ENCODE peak calls at places on chromosomes 11 and 22, in four cellular contexts. K is A549, G is spleen, C is body of pancreas. R is an unnamed sample.
A peak's percentile ranks its signal among the peaks of the same experiment; 100 is the strongest.

GRCh38 chr11:36400768-36401455 is 104.8 kb downstream of the PRR5L start:
- DNase-seq in K (no peak), G (peak; percentile 86), C (no peak), R (no peak)

GRCh38 chr22:45448431-45448830 is 34.9 kb downstream of the RIBC2 start:
- DNase-seq in K (no peak), G (no peak), C (no peak), R (no peak)

GRCh38 chr22:20503816-20504215 is 3.6 kb upstream of the MED15 start:
- DNase-seq in K (no peak), G (no peak), C (no peak), R (no peak)

GRCh38 chr11:19283998-19284397 is 43.3 kb upstream of the E2F8 start:
- DNase-seq in K (no peak), G (no peak), C (no peak), R (peak; percentile 4)

GRCh38 chr11:123608945-123609344 is 45.5 kb downstream of the SCN3B start:
- DNase-seq in K (no peak), G (no peak), C (no peak), R (no peak)

GRCh38 chr11:88352139-88352538 is 14.6 kb upstream of the CTSC start:
- DNase-seq in K (no peak), G (no peak), C (no peak), R (no peak)

GRCh38 chr11:1442163-1442562 is 44.4 kb downstream of the MOB2 start:
- DNase-seq in K (peak; percentile 42), G (no peak), C (no peak), R (no peak)

GRCh38 chr22:48627203-48627602 is 1200.5 kb downstream of the BRD1 start:
- DNase-seq in K (no peak), G (no peak), C (no peak), R (peak; percentile 25)

GRCh38 chr11:35549787-35550186 is 24.4 kb upstream of the PAMR1 start:
- DNase-seq in K (no peak), G (no peak), C (no peak), R (no peak)

GRCh38 chr11:132140056-132140455 is 769.6 kb downstream of the NTM start:
- DNase-seq in K (no peak), G (no peak), C (no peak), R (no peak)

GRCh38 chr22:43857367-43857766 is 4.9 kb downstream of the SULT4A1 start:
- DNase-seq in K (no peak), G (no peak), C (no peak), R (no peak)

GRCh38 chr22:33766056-33766455 is 154.2 kb downstream of the LARGE1 start:
- DNase-seq in K (no peak), G (no peak), C (no peak), R (no peak)

GRCh38 chr22:42648368-42649260 is 578 bp downstream of the CYB5R3 start:
- DNase-seq in K (peak; percentile 54), G (peak; percentile 84), C (peak; percentile 78), R (peak; percentile 56)

GRCh38 chr11:87384078-87384729 is 346.5 kb downstream of the TMEM135 start:
- DNase-seq in K (no peak), G (no peak), C (no peak), R (no peak)

GRCh38 chr22:37386441-37386840 is 40.8 kb downstream of the ELFN2 start:
- DNase-seq in K (no peak), G (no peak), C (no peak), R (peak; percentile 19)

GRCh38 chr11:97742717-97743116 is 1278.0 kb upstream of the CNTN5 start:
- DNase-seq in K (no peak), G (no peak), C (no peak), R (no peak)

GRCh38 chr11:96356837-96357236 is 13.8 kb upstream of the MAML2 start:
- DNase-seq in K (no peak), G (no peak), C (no peak), R (no peak)

GRCh38 chr11:8779107-8779506 is 96.5 kb downstream of the RPL27A start:
- DNase-seq in K (no peak), G (no peak), C (no peak), R (no peak)

GRCh38 chr11:27861706-27862430 is 161.6 kb upstream of the BDNF start:
- DNase-seq in K (no peak), G (no peak), C (no peak), R (no peak)

GRCh38 chr11:43937434-43938411 is 4.7 kb upstream of the C11orf96 start:
- DNase-seq in K (peak; percentile 77), G (no peak), C (no peak), R (peak; percentile 46)

GRCh38 chr11:17906436-17906835 is 106.4 kb downstream of the SERGEF start:
- DNase-seq in K (no peak), G (no peak), C (no peak), R (peak; percentile 5)

GRCh38 chr22:27952091-27952490 is 33.0 kb upstream of the PITPNB start:
- DNase-seq in K (no peak), G (no peak), C (no peak), R (no peak)

GRCh38 chr11:12540913-12541587 is 133.2 kb upstream of the TEAD1 start:
- DNase-seq in K (peak; percentile 41), G (no peak), C (no peak), R (no peak)

GRCh38 chr11:119691020-119691666 is 37.9 kb downstream of the NECTIN1 start:
- DNase-seq in K (no peak), G (no peak), C (no peak), R (peak; percentile 90)

GRCh38 chr11:130549393-130549999 is 101.1 kb downstream of the ADAMTS15 start:
- DNase-seq in K (no peak), G (no peak), C (no peak), R (peak; percentile 14)

GRCh38 chr22:36027960-36028645 is 521 bp downstream of the RBFOX2 start:
- DNase-seq in K (peak; percentile 45), G (peak; percentile 81), C (peak; percentile 53), R (peak; percentile 53)

GRCh38 chr11:134149371-134149770 is 74.4 kb downstream of the NCAPD3 start:
- DNase-seq in K (no peak), G (no peak), C (no peak), R (no peak)

GRCh38 chr11:68780829-68781228 is 29.5 kb upstream of the TESMIN start:
- DNase-seq in K (no peak), G (no peak), C (peak; percentile 49), R (peak; percentile 57)

GRCh38 chr11:111983187-111983986 is 41.8 kb upstream of the DLAT start:
- DNase-seq in K (no peak), G (no peak), C (peak; percentile 74), R (no peak)

GRCh38 chr11:6876914-6877313 is 489 bp downstream of the OR10A4 start:
- DNase-seq in K (no peak), G (no peak), C (no peak), R (no peak)

GRCh38 chr11:64711138-64711943 is 11.7 kb downstream of the NRXN2 start:
- DNase-seq in K (no peak), G (no peak), C (no peak), R (no peak)

GRCh38 chr11:82859746-82860145 is 40.5 kb downstream of the PRCP start:
- DNase-seq in K (no peak), G (no peak), C (no peak), R (no peak)

GRCh38 chr11:94639901-94640721 is 72.9 kb downstream of the PIWIL4 start:
- DNase-seq in K (no peak), G (no peak), C (no peak), R (no peak)
- TF ChIP-seq POLR2A in K (no peak), G (no peak), C (no peak), R (no peak)

GRCh38 chr22:24411256-24412004 is 16.0 kb upstream of the ADORA2A start:
- DNase-seq in K (no peak), G (no peak), C (no peak), R (no peak)

GRCh38 chr22:24408630-24409029 is 18.8 kb upstream of the ADORA2A start:
- DNase-seq in K (no peak), G (no peak), C (no peak), R (no peak)

GRCh38 chr22:24409707-24410106 is 17.7 kb upstream of the ADORA2A start:
- DNase-seq in K (no peak), G (no peak), C (no peak), R (peak; percentile 55)

GRCh38 chr22:24412274-24412673 is 15.1 kb upstream of the ADORA2A start:
- DNase-seq in K (no peak), G (no peak), C (no peak), R (no peak)

DNA sequence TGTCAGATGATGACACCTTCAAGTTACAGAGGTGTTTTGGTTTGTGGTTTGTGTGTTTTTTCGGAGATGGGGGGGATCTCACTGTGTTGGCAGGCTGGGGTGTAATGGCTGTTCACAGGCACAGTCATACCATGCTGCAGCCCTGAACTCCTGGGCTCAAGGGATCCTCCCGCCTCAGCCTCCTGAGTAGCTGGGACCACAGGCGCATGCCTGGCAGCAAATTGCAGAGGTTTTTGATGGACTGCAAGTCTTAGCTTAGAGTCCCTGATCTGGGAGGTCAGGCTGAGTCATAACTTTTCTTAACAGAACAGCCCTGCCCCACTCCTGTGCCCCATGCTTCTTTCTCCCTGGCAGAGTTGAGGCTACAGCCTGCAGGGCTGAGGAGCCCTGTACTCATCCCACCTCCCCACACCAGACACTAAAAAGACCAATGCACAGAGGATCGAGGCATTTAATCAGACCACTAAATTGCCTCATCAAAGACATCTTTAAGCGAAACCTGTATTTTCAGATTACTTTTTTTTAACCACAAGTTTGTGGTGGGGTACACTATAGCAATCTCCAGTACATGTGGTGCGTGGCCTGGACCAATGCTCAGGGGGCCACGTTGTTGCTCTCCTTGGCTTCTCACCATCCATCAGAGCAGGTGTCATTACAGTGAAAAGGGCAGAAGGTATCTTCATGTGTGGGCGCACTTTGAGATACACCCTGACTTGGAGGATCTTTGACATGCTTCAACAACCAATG is 17.1 kb upstream of the ADORA2A start:
- DNase-seq in K (no peak), G (no peak), C (no peak), R (peak; percentile 48)
- H3K4me3 ChIP-seq in K (no peak overlapping the region), G (no peak overlapping the region), C (no peak overlapping the region), R (no peak overlapping the region)

DNA sequence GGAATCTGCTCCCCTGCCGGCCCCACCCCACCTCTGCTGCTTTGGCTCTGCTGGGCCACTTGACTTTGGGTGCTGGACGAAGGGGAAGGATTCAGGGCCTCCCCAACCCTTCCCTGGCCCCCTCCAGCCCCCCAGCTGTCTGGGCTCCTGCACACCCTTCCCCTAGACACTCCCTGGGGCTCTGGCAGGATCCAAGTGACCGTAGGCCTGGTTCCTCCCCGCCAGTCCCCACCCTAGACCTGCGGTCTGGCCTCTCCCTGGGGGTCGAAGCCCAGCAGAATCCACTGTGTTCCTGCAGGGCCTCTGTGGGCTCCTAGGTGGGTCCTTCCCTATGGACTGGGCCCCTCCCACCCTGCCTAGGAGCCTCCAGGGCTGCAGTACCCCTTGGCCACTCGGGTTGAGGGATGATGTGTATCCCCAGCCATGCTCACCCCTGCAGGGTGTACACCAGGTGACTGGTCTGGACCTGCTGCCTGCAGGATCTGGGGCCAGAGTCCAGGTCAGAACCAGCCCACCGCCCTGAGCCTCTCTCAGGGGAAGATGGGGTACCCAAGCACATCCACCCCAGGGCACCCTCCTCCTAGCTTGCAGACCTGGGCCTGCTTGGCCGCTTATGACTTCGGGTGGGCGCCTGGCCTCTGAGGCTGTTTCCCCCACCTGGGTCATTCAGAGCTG is 5.6 kb downstream of the PIM3 start:
- DNase-seq in K (no peak), G (peak; percentile 84), C (peak; percentile 21), R (no peak)
- TF ChIP-seq POLR2A in K (no peak), G (no peak), C (no peak), R (no peak)

GRCh38 chr11:101582242-101583052 is 1.4 kb downstream of the TRPC6 start:
- DNase-seq in K (peak; percentile 14), G (peak; percentile 70), C (no peak), R (no peak)

GRCh38 chr11:101584651-101585050 is 844 bp upstream of the TRPC6 start:
- DNase-seq in K (no peak), G (no peak), C (no peak), R (no peak)

GRCh38 chr11:101583180-101584128 is at the start of gene TRPC6:
- DNase-seq in K (peak; percentile 33), G (peak; percentile 72), C (no peak), R (no peak)

GRCh38 chr11:101586965-101587364 is 3.2 kb upstream of the TRPC6 start:
- DNase-seq in K (no peak), G (no peak), C (no peak), R (no peak)

GRCh38 chr11:101584129-101584515 is 315 bp upstream of the TRPC6 start:
- DNase-seq in K (no peak), G (no peak), C (no peak), R (no peak)
- H3K4me3 ChIP-seq in K (peak overlapping the region; percentile 71), G (no peak overlapping the region), C (no peak overlapping the region), R (no peak overlapping the region)